ENCODE peak calls at places on chromosomes 3 and 15, in eight cellular contexts. A is fibroblast of the aortic adventitia, K is astrocyte of the spinal cord, H is AG09309, J is AG04450, B is A549, V is esophagus muscularis mucosa, C is coronary artery. L is an unnamed sample.

GRCh38 chr15:40787991-40788390 is 18.2 kb downstream of the C15orf62 start:
- DNase-seq in H (no peak), B (no peak), C (no peak), J (no peak), K (no peak), V (no peak), A (no peak), L (no peak)

GRCh38 chr3:191329654-191330308 is 545 bp downstream of the UTS2B start:
- DNase-seq in C (peak; percentile 81), V (no peak), K (peak; percentile 68), A (peak; percentile 70), B (no peak), H (no peak), J (no peak), L (peak; percentile 56)

GRCh38 chr3:43076857-43077256 is 29.0 kb downstream of the POMGNT2 start:
- DNase-seq in A (no peak), H (no peak), B (no peak), C (no peak), V (no peak), K (peak; percentile 1), J (no peak), L (no peak)

GRCh38 chr3:104206925-104207324 is 1159.8 kb upstream of the ALCAM start:
- DNase-seq in H (no peak), A (no peak), J (no peak), C (no peak), V (no peak), K (no peak), B (no peak), L (no peak)

GRCh38 chr3:169075710-169076109 is 587.8 kb downstream of the MECOM start:
- DNase-seq in C (no peak), A (no peak), H (no peak), B (no peak), K (no peak), V (no peak), J (no peak), L (no peak)

GRCh38 chr3:193728429-193729087 is 135.6 kb downstream of the OPA1 start:
- DNase-seq in H (no peak), K (no peak), A (no peak), B (no peak), C (no peak), J (no peak), V (peak; percentile 91), L (no peak)

GRCh38 chr3:11074441-11074840 is 79.9 kb upstream of the HRH1 start:
- DNase-seq in A (no peak), H (no peak), J (no peak), B (no peak), V (no peak), K (no peak), C (no peak), L (no peak)

GRCh38 chr15:36585774-36586173 is 6.3 kb downstream of the CDIN1 start:
- DNase-seq in H (no peak), V (no peak), C (no peak), K (no peak), B (no peak), A (no peak), J (no peak), L (no peak)

GRCh38 chr3:176190755-176191154 is 1006.5 kb downstream of the TBL1XR1 start:
- DNase-seq in B (no peak), J (no peak), H (no peak), V (no peak), A (no peak), K (no peak), C (no peak), L (no peak)

GRCh38 chr3:37816271-37816670 is 45.4 kb upstream of the CTDSPL start:
- DNase-seq in B (no peak), H (no peak), J (no peak), A (peak; percentile 35), V (no peak), K (no peak), C (no peak), L (peak; percentile 65)

GRCh38 chr15:79179108-79179561 is 88.6 kb upstream of the RASGRF1 start:
- DNase-seq in V (no peak), C (no peak), A (no peak), H (no peak), B (peak; percentile 73), J (no peak), K (peak; percentile 19), L (no peak)

GRCh38 chr3:16326724-16327349 is 61.8 kb downstream of the OXNAD1 start:
- DNase-seq in C (no peak), B (no peak), V (no peak), A (no peak), H (no peak), J (no peak), K (no peak), L (no peak)

GRCh38 chr15:39592500-39592899 is 11.6 kb downstream of the THBS1 start:
- DNase-seq in K (peak; percentile 12), C (no peak), H (peak; percentile 74), V (no peak), B (no peak), J (no peak), A (peak; percentile 35), L (peak; percentile 90)

GRCh38 chr3:47836986-47837385 is 34.0 kb downstream of the DHX30 start:
- DNase-seq in C (no peak), K (no peak), V (no peak), H (no peak), J (no peak), B (no peak), A (no peak), L (no peak)

GRCh38 chr15:81356252-81356651 is 17.8 kb downstream of the TMC3 start:
- DNase-seq in B (no peak), C (no peak), A (no peak), H (no peak), J (no peak), K (no peak), V (no peak), L (no peak)

GRCh38 chr3:87298111-87298718 is 21.8 kb upstream of the POU1F1 start:
- DNase-seq in H (no peak), B (peak; percentile 16), V (no peak), C (no peak), A (peak; percentile 66), K (peak; percentile 55), J (peak; percentile 7), L (peak; percentile 28)

GRCh38 chr3:112739252-112739945 is 98.5 kb upstream of the CCDC80 start:
- DNase-seq in K (peak; percentile 43), H (no peak), C (no peak), J (no peak), V (no peak), A (peak; percentile 72), B (no peak), L (no peak)

GRCh38 chr3:10194328-10195071 is 29.8 kb downstream of the IRAK2 start:
- DNase-seq in V (no peak), H (no peak), B (no peak), J (no peak), A (peak; percentile 35), C (peak; percentile 81), K (no peak), L (no peak)

GRCh38 chr3:5568451-5568850 is 380.9 kb downstream of the EDEM1 start:
- DNase-seq in A (no peak), V (no peak), C (no peak), K (no peak), H (no peak), B (no peak), J (no peak), L (no peak)

GRCh38 chr15:101689901-101690300 is 34.4 kb downstream of the TARS3 start:
- DNase-seq in V (peak; percentile 66), B (no peak), K (peak; percentile 65), H (no peak), J (no peak), C (no peak), A (no peak), L (no peak)

GRCh38 chr3:107826727-107827126 is 264.1 kb downstream of the CD47 start:
- DNase-seq in K (no peak), C (no peak), J (no peak), V (peak; percentile 88), A (no peak), B (no peak), H (no peak), L (no peak)

GRCh38 chr3:59680916-59681315 is 631.1 kb upstream of the CFAP20DC start:
- DNase-seq in V (peak; percentile 77), J (no peak), K (no peak), B (no peak), C (no peak), A (no peak), H (no peak), L (no peak)

GRCh38 chr3:24149032-24149431 is 203.9 kb downstream of the NR1D2 start:
- DNase-seq in H (no peak), J (no peak), K (no peak), A (no peak), V (no peak), B (no peak), C (no peak), L (no peak)

GRCh38 chr15:74369756-74370155 is 2.3 kb upstream of the CYP11A1 start:
- DNase-seq in B (no peak), V (no peak), C (peak; percentile 19), J (no peak), K (no peak), A (no peak), H (no peak), L (no peak)

GRCh38 chr3:57745101-57745500 is 11.0 kb upstream of the SLMAP start:
- DNase-seq in J (no peak), V (no peak), H (no peak), K (no peak), B (no peak), A (no peak), C (no peak), L (no peak)

GRCh38 chr3:78070188-78070587 is 1030.3 kb downstream of the ROBO2 start:
- DNase-seq in V (no peak), H (no peak), A (no peak), B (no peak), K (no peak), J (no peak), C (no peak), L (no peak)

GRCh38 chr3:78066287-78066686 is 1026.4 kb downstream of the ROBO2 start:
- DNase-seq in V (no peak), C (no peak), J (no peak), A (no peak), B (no peak), H (no peak), K (no peak), L (no peak)
- H3K4me3 ChIP-seq in V (no peak overlapping the region), C (no peak overlapping the region), J (no peak overlapping the region), A (no peak overlapping the region), B (no peak overlapping the region), H (no peak overlapping the region), K (no peak overlapping the region), L (no peak overlapping the region)

GRCh38 chr15:61051570-61052031 is 177.5 kb downstream of the RORA start:
- DNase-seq in C (no peak), V (peak; percentile 91), B (peak; percentile 15), H (peak; percentile 67), J (peak; percentile 26), A (peak; percentile 84), K (peak; percentile 80), L (peak; percentile 87)
- TF ChIP-seq CTCF in C (no peak), V (peak; percentile 71), B (peak; percentile 29), H (peak; percentile 92), J (peak; percentile 79), A (peak; percentile 91), K (peak; percentile 83), L (peak; percentile 98)

GRCh38 chr3:136931587-136931986 is 26.2 kb upstream of the IL20RB start:
- DNase-seq in H (no peak), A (no peak), B (no peak), J (no peak), C (no peak), V (no peak), K (no peak), L (no peak)
- H3K4me3 ChIP-seq in H (no peak overlapping the region), A (no peak overlapping the region), B (no peak overlapping the region), J (no peak overlapping the region), C (peak overlapping the region; percentile 30), V (peak overlapping the region; percentile 46), K (no peak overlapping the region), L (no peak overlapping the region)

GRCh38 chr3:134367412-134367811 is 6.8 kb downstream of the AMOTL2 start:
- DNase-seq in V (no peak), H (no peak), J (no peak), C (peak; percentile 74), K (no peak), B (no peak), A (no peak), L (peak; percentile 36)
- TF ChIP-seq CTCF in V (no peak), H (peak; percentile 26), J (no peak), C (no peak), K (peak; percentile 21), B (no peak), A (no peak), L (peak; percentile 23)

L was measured in AG10803.